ENCODE peak calls at places on chromosomes 5 and 9, in eight cellular contexts. S is left ventricle myocardium superior, O is EL, Z is anterior cingulate cortex, E is endothelial cell of umbilical vein, H is ACHN, J is IMR-90, N is T1000. F is an unnamed sample.

GRCh38 chr9:76136986-76137385 is 246.5 kb downstream of the PCSK5 start:
- DNase-seq in J (peak; percentile 81), S (no peak), O (peak; percentile 53), H (peak; percentile 27), Z (no peak), E (peak; percentile 40), N (no peak), F (no peak)

GRCh38 chr5:131795128-131795719 is 1.6 kb downstream of the FNIP1 start:
- DNase-seq in O (peak; percentile 15), E (no peak), Z (no peak), N (no peak), H (no peak), S (no peak), J (no peak), F (no peak)

GRCh38 chr9:13750061-13750460 is 470.6 kb upstream of the MPDZ start:
- DNase-seq in J (peak; percentile 94), S (no peak), H (peak; percentile 95), Z (no peak), E (peak; percentile 96), N (no peak), O (peak; percentile 90), F (no peak)

GRCh38 chr9:38650564-38650963 is 30.2 kb upstream of the ANKRD18A start:
- DNase-seq in H (no peak), O (no peak), E (no peak), N (no peak), J (no peak), Z (no peak), S (no peak), F (no peak)

GRCh38 chr9:27118916-27119315 is 9.9 kb downstream of the TEK start:
- DNase-seq in Z (no peak), S (no peak), H (no peak), E (peak; percentile 72), N (no peak), O (peak; percentile 49), J (peak; percentile 78), F (no peak)

GRCh38 chr5:170287532-170287931 is 10.0 kb downstream of the LCP2 start:
- DNase-seq in N (no peak), Z (no peak), S (peak; percentile 54), E (no peak), J (no peak), O (no peak), H (no peak), F (peak; percentile 73)

GRCh38 chr9:130417602-130418001 is 27.2 kb upstream of the ASS1 start:
- DNase-seq in J (no peak), Z (no peak), O (no peak), E (no peak), H (no peak), N (no peak), S (no peak), F (no peak)

GRCh38 chr5:134581241-134581981 is 51.2 kb downstream of the SAR1B start:
- DNase-seq in O (no peak), Z (no peak), J (no peak), H (no peak), N (no peak), E (no peak), S (peak; percentile 72), F (no peak)

GRCh38 chr5:133534566-133534965 is 77.8 kb downstream of the FSTL4 start:
- DNase-seq in S (no peak), H (no peak), J (no peak), E (no peak), N (no peak), Z (no peak), O (no peak), F (no peak)

GRCh38 chr5:106522296-106522695 is 1148.4 kb downstream of the EFNA5 start:
- DNase-seq in O (no peak), E (peak; percentile 71), N (no peak), H (no peak), J (no peak), S (no peak), Z (no peak), F (no peak)

GRCh38 chr5:133870661-133871060 is 97.8 kb downstream of the C5orf15 start:
- DNase-seq in S (no peak), N (no peak), H (peak; percentile 89), J (peak; percentile 58), O (peak; percentile 72), E (no peak), Z (peak; percentile 9), F (no peak)

GRCh38 chr9:3027260-3027659 is 183.4 kb upstream of the PUM3 start:
- DNase-seq in N (no peak), J (no peak), Z (no peak), E (no peak), H (no peak), O (no peak), S (no peak), F (no peak)

GRCh38 chr9:132409828-132410528 is at the start of gene CFAP77:
- DNase-seq in N (no peak), E (peak; percentile 52), H (peak; percentile 13), J (peak; percentile 39), O (peak; percentile 65), Z (no peak), S (peak; percentile 72), F (peak; percentile 53)

GRCh38 chr5:124747770-124748686 is 1.6 kb upstream of the ZNF608 start:
- DNase-seq in N (no peak), E (no peak), J (peak; percentile 44), O (peak; percentile 39), Z (no peak), H (peak; percentile 42), S (no peak), F (no peak)

GRCh38 chr5:157648275-157648990 is 3.8 kb downstream of the SOX30 start:
- DNase-seq in J (peak; percentile 4), S (no peak), H (no peak), E (no peak), N (no peak), O (no peak), Z (no peak), F (no peak)

GRCh38 chr5:147453901-147454814 is 55.7 kb downstream of the DPYSL3 start:
- DNase-seq in S (peak; percentile 93), J (peak; percentile 85), Z (peak; percentile 80), O (peak; percentile 88), E (peak; percentile 92), H (peak; percentile 77), N (peak; percentile 70), F (peak; percentile 85)

GRCh38 chr5:124393564-124394379 is 352.7 kb downstream of the ZNF608 start:
- DNase-seq in S (no peak), J (no peak), E (no peak), H (no peak), Z (no peak), O (no peak), N (no peak), F (no peak)

GRCh38 chr5:111738118-111738517 is 18.9 kb downstream of the NREP start:
- DNase-seq in N (no peak), E (no peak), H (no peak), Z (no peak), S (no peak), O (no peak), J (no peak), F (no peak)

GRCh38 chr5:157651623-157652376 is 438 bp downstream of the SOX30 start:
- DNase-seq in N (no peak), J (no peak), Z (no peak), S (peak; percentile 83), H (no peak), O (peak; percentile 25), E (peak; percentile 46), F (peak; percentile 75)

GRCh38 chr9:88985616-88986015 is 5.7 kb upstream of the S1PR3 start:
- DNase-seq in E (no peak), Z (no peak), S (no peak), O (no peak), H (no peak), J (no peak), N (no peak), F (no peak)

GRCh38 chr9:16653491-16654407 is 216.7 kb downstream of the BNC2 start:
- DNase-seq in N (no peak), E (peak; percentile 17), O (no peak), Z (no peak), H (peak; percentile 33), J (no peak), S (no peak), F (peak; percentile 30)

GRCh38 chr9:132903574-132904495 is 25.1 kb downstream of the SPACA9 start:
- DNase-seq in E (no peak), J (no peak), S (no peak), H (no peak), Z (no peak), N (no peak), O (no peak), F (no peak)

GRCh38 chr5:84239509-84239908 is 145.2 kb downstream of the EDIL3 start:
- DNase-seq in H (peak; percentile 10), J (peak; percentile 70), E (no peak), O (peak; percentile 60), N (no peak), S (no peak), Z (no peak), F (no peak)